ENCODE peak calls at places on chromosomes 5 and 9, in six cellular contexts. B is astrocyte, T is ovary, Z is lower lobe of right lung, O is left ventricle myocardium inferior, F is right lobe of liver. X is an unnamed sample.

GRCh38 chr9:89850633-89851325 is 246.0 kb downstream of the GADD45G start:
- DNase-seq in B (peak; percentile 32), T (no peak), F (no peak), Z (peak; percentile 53), O (no peak), X (no peak)

GRCh38 chr9:128824911-128825310 is 4.7 kb downstream of the SPOUT1 start:
- DNase-seq in Z (no peak), O (no peak), F (no peak), T (no peak), B (no peak), X (no peak)

GRCh38 chr5:69006030-69006429 is 87.8 kb upstream of the SLC30A5 start:
- DNase-seq in F (no peak), Z (no peak), O (no peak), B (no peak), T (no peak), X (no peak)

GRCh38 chr5:11248958-11249357 is 487.9 kb upstream of the DAP start:
- DNase-seq in F (no peak), B (no peak), T (no peak), O (no peak), Z (no peak), X (no peak)

GRCh38 chr5:80487829-80488708 is at the start of gene FAM151B:
- DNase-seq in Z (peak; percentile 95), O (peak; percentile 80), T (peak; percentile 73), F (peak; percentile 93), B (peak; percentile 86), X (peak; percentile 94)

GRCh38 chr5:5139358-5140050 is 626 bp upstream of the ADAMTS16 start:
- DNase-seq in Z (no peak), O (no peak), F (no peak), T (no peak), B (no peak), X (no peak)

GRCh38 chr9:25350011-25350410 is 328.2 kb downstream of the TUSC1 start:
- DNase-seq in B (no peak), F (no peak), O (no peak), T (no peak), Z (no peak), X (no peak)

GRCh38 chr5:115350892-115351291 is 54.4 kb upstream of the CCDC112 start:
- DNase-seq in O (no peak), Z (no peak), F (no peak), T (no peak), B (no peak), X (no peak)

GRCh38 chr5:124079062-124079461 is 567.1 kb downstream of the CSNK1G3 start:
- DNase-seq in O (no peak), B (no peak), T (no peak), Z (no peak), F (no peak), X (no peak)

GRCh38 chr5:57341380-57341979 is 141.1 kb downstream of the ACTBL2 start:
- DNase-seq in B (peak; percentile 5), T (no peak), Z (no peak), O (no peak), F (no peak), X (no peak)

GRCh38 chr5:57338849-57339340 is 143.7 kb downstream of the ACTBL2 start:
- DNase-seq in T (no peak), F (no peak), B (no peak), O (no peak), Z (no peak), X (no peak)

GRCh38 chr5:57335092-57335491 is 147.5 kb downstream of the ACTBL2 start:
- DNase-seq in O (no peak), F (no peak), B (peak; percentile 78), T (no peak), Z (no peak), X (no peak)

GRCh38 chr5:57340681-57341080 is 141.9 kb downstream of the ACTBL2 start:
- DNase-seq in O (no peak), B (no peak), F (no peak), Z (no peak), T (no peak), X (no peak)

DNA sequence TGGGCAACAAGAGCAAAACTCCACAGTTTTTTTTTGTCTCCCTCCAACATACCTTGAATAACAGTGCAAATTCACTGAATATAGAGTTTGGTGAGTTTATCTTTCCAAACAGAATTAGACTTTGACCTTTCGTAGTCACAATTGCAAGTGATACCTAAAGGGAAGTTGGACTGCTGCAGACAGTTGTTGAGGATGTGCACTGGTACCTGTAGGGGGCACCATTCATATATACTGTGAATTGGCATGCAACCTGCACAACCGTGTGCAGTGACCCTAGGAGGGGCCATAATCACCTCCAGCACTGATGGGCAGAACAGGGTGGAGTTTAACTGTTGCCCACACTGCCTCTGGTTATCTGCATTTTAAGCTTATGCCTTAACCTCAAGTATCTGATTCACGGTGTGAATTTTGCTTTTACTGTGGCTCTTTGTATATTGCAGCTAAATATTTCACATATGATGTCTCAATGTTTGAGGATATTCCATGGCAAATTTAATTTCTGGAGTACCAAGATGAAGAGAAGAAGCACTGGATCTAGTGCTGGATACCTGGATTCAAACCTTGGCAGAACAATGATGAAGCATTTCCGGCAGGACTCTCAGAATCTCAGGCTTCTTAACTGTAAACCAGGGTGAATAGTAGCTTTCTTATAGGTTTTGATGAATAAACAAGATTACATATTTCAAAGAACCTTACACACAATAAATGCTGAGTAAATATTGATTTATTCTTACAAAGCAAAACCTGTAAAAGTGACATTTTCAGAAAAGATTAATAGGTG is 144.4 kb downstream of the ACTBL2 start:
- DNase-seq in T (no peak), O (no peak), B (no peak), Z (no peak), F (no peak), X (no peak)
- TF ChIP-seq CTCF in T (no peak), O (peak; percentile 53), B (peak; percentile 27), Z (peak; percentile 30), F (peak; percentile 35), X (peak; percentile 69)

DNA sequence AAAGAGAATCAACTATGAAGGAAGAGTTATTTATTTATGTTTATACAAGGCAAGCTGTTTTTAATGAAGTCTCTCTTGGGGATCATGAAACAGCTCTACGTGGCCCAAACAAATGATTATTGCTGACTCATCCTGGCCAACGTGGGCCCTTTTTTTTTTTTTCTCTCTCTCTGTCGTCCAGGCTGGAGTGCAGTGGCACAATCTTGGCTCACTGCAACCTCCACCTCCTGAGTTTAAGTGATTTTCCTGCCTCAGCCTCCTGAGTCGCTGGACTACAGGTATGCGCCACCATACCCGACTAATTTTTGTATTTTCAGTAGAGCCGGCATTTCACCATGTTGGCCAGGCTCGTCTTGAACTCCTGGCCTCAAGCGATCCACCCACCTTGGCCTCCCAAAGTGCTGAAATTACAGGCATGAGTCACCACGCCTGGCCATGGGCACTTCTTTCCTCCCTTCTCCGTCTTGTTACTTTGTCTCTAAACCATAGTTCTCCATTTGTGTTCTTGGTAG is 98.3 kb downstream of the BASP1 start:
- DNase-seq in T (no peak), O (no peak), F (no peak), Z (no peak), B (peak; percentile 38), X (no peak)
- TF ChIP-seq CTCF in T (no peak), O (no peak), F (no peak), Z (no peak), B (no peak), X (no peak)

GRCh38 chr9:123569343-123569694 is 213.3 kb downstream of the CRB2 start:
- DNase-seq in B (no peak), O (no peak), Z (no peak), F (no peak), T (no peak), X (no peak)
- TF ChIP-seq CTCF in B (no peak), O (no peak), Z (no peak), F (no peak), T (no peak), X (no peak)

GRCh38 chr5:120082316-120083068 is 381.6 kb upstream of the PRR16 start:
- DNase-seq in Z (no peak), F (no peak), O (no peak), T (no peak), B (no peak), X (no peak)
- TF ChIP-seq CTCF in Z (no peak), F (no peak), O (no peak), T (no peak), B (no peak), X (peak; percentile 30)

GRCh38 chr9:108671156-108671555 is 184.6 kb downstream of the ACTL7B start:
- DNase-seq in B (no peak), T (no peak), F (no peak), Z (no peak), O (no peak), X (no peak)
- TF ChIP-seq CTCF in B (peak; percentile 36), T (no peak), F (no peak), Z (no peak), O (peak; percentile 7), X (peak; percentile 75)

DNA sequence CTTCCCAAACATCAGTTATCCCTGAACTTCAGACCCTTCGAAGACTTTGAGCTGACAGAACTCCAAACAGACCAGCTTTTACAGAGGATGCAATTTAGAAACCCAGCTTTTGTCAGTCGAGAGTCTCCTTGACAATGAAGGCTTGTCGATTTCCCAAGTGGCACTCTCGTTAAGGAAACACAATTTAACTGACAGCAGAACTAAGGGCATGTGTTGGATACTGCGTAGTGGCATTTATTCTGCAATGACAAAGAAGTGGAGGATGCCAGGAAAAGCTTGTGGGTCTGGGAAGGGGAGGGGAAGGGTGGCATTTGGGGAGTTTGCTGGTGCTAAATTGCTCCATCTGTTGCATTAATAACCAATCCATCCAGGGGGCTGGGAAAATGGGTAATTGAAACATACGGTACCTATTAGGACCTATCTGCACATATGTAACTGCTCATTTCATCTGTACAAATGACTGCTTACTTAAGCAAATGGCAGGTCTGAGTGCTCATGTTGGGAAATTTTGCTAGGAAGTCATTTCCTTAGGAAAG is 190.6 kb downstream of the NSG2 start:
- DNase-seq in F (no peak), B (no peak), T (no peak), O (no peak), Z (no peak), X (no peak)
- TF ChIP-seq CTCF in F (no peak), B (no peak), T (no peak), O (no peak), Z (no peak), X (no peak)

DNA sequence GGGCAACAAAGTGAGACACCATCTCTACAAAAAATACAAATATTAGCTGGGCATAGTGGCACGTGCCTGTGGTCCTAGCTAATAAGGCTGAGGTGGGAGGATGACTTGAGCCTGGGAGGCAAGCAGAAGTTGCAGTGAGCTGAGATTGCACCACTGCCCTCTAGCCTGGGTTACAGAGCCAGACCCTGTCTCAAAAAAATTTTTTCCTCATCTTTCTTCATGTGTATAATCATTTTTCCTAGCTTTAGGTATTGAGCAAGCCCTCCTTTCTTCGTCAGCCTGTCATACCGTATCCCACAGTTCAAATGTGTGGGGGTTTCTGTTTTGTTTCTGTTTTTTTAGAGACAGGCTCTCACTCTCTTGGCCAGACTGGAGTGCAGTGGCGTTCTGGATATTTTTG is 41.3 kb downstream of the EHMT1 start:
- DNase-seq in T (no peak), Z (no peak), B (no peak), F (no peak), O (no peak), X (peak; percentile 9)
- TF ChIP-seq CTCF in T (no peak), Z (no peak), B (no peak), F (no peak), O (no peak), X (no peak)

DNA sequence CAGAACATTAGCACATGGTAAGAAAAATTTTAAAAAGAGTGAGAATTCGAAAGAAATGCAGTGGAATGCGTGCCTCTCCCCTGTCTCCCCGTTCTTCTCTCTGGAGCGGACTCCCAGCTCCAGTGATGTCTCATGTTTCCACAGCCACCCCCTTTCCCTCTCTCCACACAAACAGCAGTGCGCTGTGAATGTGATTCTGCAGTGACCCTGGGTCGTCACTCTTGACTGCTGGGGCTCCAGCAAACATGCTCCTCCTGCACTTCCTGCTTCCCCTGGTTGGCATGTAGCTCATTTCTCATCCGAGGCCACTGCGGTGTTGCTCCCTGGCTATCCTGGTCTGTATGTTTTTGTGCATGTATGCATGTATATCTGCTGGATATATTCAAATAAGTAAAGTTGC is 13.3 kb downstream of the PHF2 start:
- DNase-seq in T (no peak), O (no peak), B (peak; percentile 16), F (no peak), Z (no peak), X (no peak)
- TF ChIP-seq CTCF in T (no peak), O (no peak), B (no peak), F (no peak), Z (no peak), X (no peak)

X was measured in chondrocyte.